ENCODE peak calls at places on chromosomes 2 and 18, in six cellular contexts. G is sciatic nerve, A is MG63, C is HFFc6, D is activated T-helper 1 cell treated with Interleukin-2 at 50 U/mL for 16 hours, M is cardiac septum. Q is an unnamed sample.
A peak's percentile ranks its signal among the peaks of the same experiment; 100 is the strongest.

GRCh38 chr18:71995895-71996443 is 548.2 kb downstream of the CBLN2 start:
- DNase-seq in M (no peak), G (no peak), D (no peak), C (no peak), A (no peak), Q (no peak)

GRCh38 chr2:207370646-207371045 is 159.1 kb upstream of the CREB1 start:
- DNase-seq in D (no peak), C (no peak), G (no peak), A (no peak), M (no peak), Q (no peak)

GRCh38 chr18:8851659-8852058 is 146.3 kb downstream of the MTCL1 start:
- DNase-seq in A (no peak), G (no peak), C (no peak), M (no peak), D (no peak), Q (no peak)

GRCh38 chr18:10401489-10401888 is 52.9 kb upstream of the APCDD1 start:
- DNase-seq in A (no peak), C (no peak), M (no peak), D (no peak), G (no peak), Q (no peak)

GRCh38 chr2:86453838-86454237 is 12.7 kb downstream of the KDM3A start:
- DNase-seq in G (peak; percentile 70), C (peak; percentile 74), D (no peak), M (no peak), A (peak; percentile 76), Q (no peak)

GRCh38 chr18:58416704-58417683 is 211.9 kb downstream of the ALPK2 start:
- DNase-seq in A (no peak), C (no peak), M (no peak), D (no peak), G (no peak), Q (no peak)

GRCh38 chr2:19187323-19188020 is 171.0 kb downstream of the OSR1 start:
- DNase-seq in A (no peak), M (no peak), C (peak; percentile 62), D (no peak), G (no peak), Q (no peak)

GRCh38 chr18:59996370-59996966 is 96.7 kb downstream of the PMAIP1 start:
- DNase-seq in C (peak; percentile 52), G (no peak), A (peak; percentile 21), D (no peak), M (no peak), Q (no peak)

GRCh38 chr2:72755647-72756423 is 70.0 kb downstream of the EXOC6B start:
- DNase-seq in A (peak; percentile 48), C (peak; percentile 24), G (no peak), D (no peak), M (no peak), Q (no peak)

GRCh38 chr2:225288986-225289385 is 110.5 kb upstream of the NYAP2 start:
- DNase-seq in C (peak; percentile 10), M (no peak), D (no peak), G (no peak), A (no peak), Q (no peak)

GRCh38 chr2:162297925-162298552 is 20.4 kb downstream of the IFIH1 start:
- DNase-seq in D (no peak), C (peak; percentile 74), A (peak; percentile 1), G (peak; percentile 62), M (no peak), Q (no peak)

GRCh38 chr2:192023006-192023405 is 171.7 kb downstream of the TMEFF2 start:
- DNase-seq in C (no peak), D (no peak), M (no peak), A (no peak), G (no peak), Q (no peak)

GRCh38 chr2:13260401-13260800 is 543.7 kb downstream of the TRIB2 start:
- DNase-seq in G (no peak), D (no peak), A (peak; percentile 34), M (no peak), C (no peak), Q (no peak)

GRCh38 chr2:71787108-71787415 is 333.7 kb downstream of the DYSF start:
- DNase-seq in M (no peak), G (no peak), D (no peak), C (no peak), A (no peak), Q (peak; percentile 63)

Q was measured in spleen.